ENCODE peak calls at places on chromosome 10, in nine cellular contexts. D is glutamatergic neuron, I is NCI-H1092 treated with DMSO at 0.1 percent for 48 hours, F is tibial nerve, K is Daoy, Y is HT1080, J is erythroblast, G is fibroblast of villous mesenchyme, W is DMS 273 treated with DMSO at 0.1 percent for 48 hours. V is an unnamed sample.

GRCh38 chr10:97234403-97234802 is 48.6 kb upstream of the SLIT1 start:
- DNase-seq in D (no peak), I (peak; percentile 29), F (no peak), K (no peak), Y (peak; percentile 33), J (peak; percentile 63), G (peak; percentile 36), W (no peak), V (peak; percentile 54)

GRCh38 chr10:86261933-86262665 is 104.5 kb downstream of the GRID1 start:
- DNase-seq in D (no peak), I (peak; percentile 47), F (no peak), K (peak; percentile 33), Y (peak; percentile 58), J (peak; percentile 13), G (no peak), W (no peak), V (peak; percentile 52)

GRCh38 chr10:56296626-56297025 is 64.4 kb downstream of the ZWINT start:
- DNase-seq in D (no peak), I (no peak), F (no peak), K (no peak), Y (no peak), J (no peak), G (no peak), W (no peak), V (no peak)

GRCh38 chr10:80924063-80924952 is 386.6 kb downstream of the SH2D4B start:
- DNase-seq in D (peak; percentile 73), I (no peak), F (no peak), K (peak; percentile 4), Y (peak; percentile 39), J (peak; percentile 49), G (peak; percentile 33), W (no peak), V (peak; percentile 37)

GRCh38 chr10:99394256-99394655 is 36.2 kb downstream of the GOT1 start:
- DNase-seq in D (no peak), I (no peak), F (no peak), K (no peak), Y (no peak), J (no peak), G (no peak), W (no peak), V (no peak)

GRCh38 chr10:49310460-49310859 is 11.5 kb downstream of the C10orf71 start:
- DNase-seq in D (no peak), I (no peak), F (no peak), K (no peak), Y (peak; percentile 51), J (no peak), G (no peak), W (no peak), V (no peak)

GRCh38 chr10:17062493-17063487 is 66.8 kb downstream of the CUBN start:
- DNase-seq in D (no peak), I (no peak), F (peak; percentile 43), K (peak; percentile 92), Y (peak; percentile 97), J (no peak), G (peak; percentile 90), W (no peak), V (no peak)

GRCh38 chr10:61397175-61397986 is 55.8 kb downstream of the TMEM26 start:
- DNase-seq in D (no peak), I (no peak), F (no peak), K (peak; percentile 19), Y (peak; percentile 42), J (peak; percentile 10), G (peak; percentile 86), W (no peak), V (peak; percentile 53)

GRCh38 chr10:47260505-47261111 is 39.4 kb upstream of the GDF10 start:
- DNase-seq in D (peak; percentile 49), I (no peak), F (no peak), K (no peak), Y (no peak), J (peak; percentile 6), G (no peak), W (no peak), V (no peak)

GRCh38 chr10:19922236-19922963 is 106.2 kb downstream of the PLXDC2 start:
- DNase-seq in D (no peak), I (no peak), F (no peak), K (peak; percentile 5), Y (peak; percentile 4), J (no peak), G (peak; percentile 64), W (no peak), V (peak; percentile 86)

GRCh38 chr10:91596821-91597396 is 36.0 kb downstream of the PPP1R3C start:
- DNase-seq in D (no peak), I (no peak), F (no peak), K (peak; percentile 9), Y (peak; percentile 91), J (no peak), G (peak; percentile 93), W (no peak), V (no peak)

GRCh38 chr10:68790476-68790875 is 36.9 kb upstream of the STOX1 start:
- DNase-seq in D (no peak), I (no peak), F (no peak), K (no peak), Y (no peak), J (no peak), G (no peak), W (no peak), V (no peak)

GRCh38 chr10:124123141-124123540 is 29.7 kb upstream of the CHST15 start:
- DNase-seq in D (no peak), I (no peak), F (no peak), K (no peak), Y (peak; percentile 46), J (no peak), G (no peak), W (no peak), V (no peak)

GRCh38 chr10:100774223-100774622 is 28.8 kb downstream of the PAX2 start:
- DNase-seq in D (no peak), I (no peak), F (no peak), K (no peak), Y (no peak), J (no peak), G (no peak), W (no peak), V (no peak)

GRCh38 chr10:79246209-79246581 is 101.1 kb upstream of the PPIF start:
- DNase-seq in D (no peak), I (no peak), F (peak; percentile 33), K (peak; percentile 44), Y (no peak), J (no peak), G (no peak), W (no peak), V (no peak)

GRCh38 chr10:132300582-132300981 is 7.2 kb downstream of the STK32C start:
- DNase-seq in D (no peak), I (no peak), F (no peak), K (no peak), Y (no peak), J (no peak), G (no peak), W (no peak), V (no peak)

GRCh38 chr10:3785849-3786290 is 861 bp upstream of the KLF6 start:
- DNase-seq in D (peak; percentile 63), I (peak; percentile 51), F (no peak), K (no peak), Y (peak; percentile 57), J (peak; percentile 89), G (peak; percentile 60), W (no peak), V (no peak)

GRCh38 chr10:117004627-117005453 is at the start of gene SHTN1:
- DNase-seq in D (peak; percentile 64), I (peak; percentile 39), F (peak; percentile 16), K (peak; percentile 79), Y (peak; percentile 75), J (peak; percentile 64), G (peak; percentile 58), W (peak; percentile 50), V (peak; percentile 89)

GRCh38 chr10:21172774-21173432 is 275.8 kb upstream of the NEBL start:
- DNase-seq in D (peak; percentile 39), I (no peak), F (no peak), K (no peak), Y (no peak), J (no peak), G (peak; percentile 3), W (no peak), V (no peak)

GRCh38 chr10:3948843-3949242 is 163.8 kb upstream of the KLF6 start:
- DNase-seq in D (no peak), I (peak; percentile 35), F (no peak), K (peak; percentile 45), Y (peak; percentile 79), J (peak; percentile 9), G (peak; percentile 21), W (no peak), V (peak; percentile 67)

GRCh38 chr10:47406870-47407648 is 23.0 kb upstream of the ZNF488 start:
- DNase-seq in D (no peak), I (no peak), F (no peak), K (peak; percentile 88), Y (peak; percentile 95), J (peak; percentile 87), G (peak; percentile 83), W (no peak), V (peak; percentile 98)

GRCh38 chr10:78033623-78034470 is at the start of gene RPS24:
- DNase-seq in D (peak; percentile 93), I (peak; percentile 93), F (peak; percentile 92), K (peak; percentile 96), Y (peak; percentile 98), J (peak; percentile 98), G (peak; percentile 98), W (peak; percentile 93), V (peak; percentile 98)

GRCh38 chr10:43209064-43209455 is 57.8 kb downstream of the RASGEF1A start:
- DNase-seq in D (peak; percentile 8), I (no peak), F (no peak), K (no peak), Y (no peak), J (no peak), G (no peak), W (no peak), V (no peak)

GRCh38 chr10:133534417-133534816 is 7.3 kb downstream of the CYP2E1 start:
- DNase-seq in D (no peak), I (no peak), F (no peak), K (no peak), Y (no peak), J (no peak), G (no peak), W (no peak), V (no peak)

GRCh38 chr10:74151879-74152722 is 1.1 kb downstream of the ADK start:
- DNase-seq in D (no peak), I (no peak), F (no peak), K (no peak), Y (no peak), J (peak; percentile 41), G (peak; percentile 21), W (no peak), V (no peak)

GRCh38 chr10:33216661-33217427 is 117.6 kb downstream of the NRP1 start:
- DNase-seq in D (no peak), I (peak; percentile 62), F (no peak), K (peak; percentile 42), Y (peak; percentile 79), J (no peak), G (no peak), W (peak; percentile 60), V (no peak)

GRCh38 chr10:121267236-121268003 is 330.8 kb downstream of the FGFR2 start:
- DNase-seq in D (no peak), I (no peak), F (no peak), K (no peak), Y (no peak), J (no peak), G (no peak), W (no peak), V (no peak)

GRCh38 chr10:76444034-76444800 is 1012.8 kb downstream of the LRMDA start:
- DNase-seq in D (no peak), I (no peak), F (no peak), K (peak; percentile 19), Y (peak; percentile 44), J (no peak), G (peak; percentile 45), W (no peak), V (peak; percentile 5)